ENCODE peak calls at places on chromosomes 6 and 20, in six cellular contexts. One of them, this sample, is unnamed.

GRCh38 chr6:128929869-128930268 is 46.9 kb downstream of the LAMA2 start:
- DNase-seq in hepatocyte: no peak
- DNase-seq in stomach: no peak
- DNase-seq in OCI-LY7: no peak
- DNase-seq in psoas muscle: peak
- DNase-seq in WTC11: no peak
- DNase-seq in this sample: no peak

GRCh38 chr6:77837034-77837784 is 184.4 kb downstream of the MEI4 start:
- DNase-seq in WTC11: no peak
- DNase-seq in hepatocyte: no peak
- DNase-seq in psoas muscle: no peak
- DNase-seq in OCI-LY7: no peak
- DNase-seq in stomach: no peak
- DNase-seq in this sample: no peak

GRCh38 chr20:53445276-53445675 is 148.4 kb downstream of the ZNF217 start:
- DNase-seq in hepatocyte: no peak
- DNase-seq in OCI-LY7: no peak
- DNase-seq in stomach: no peak
- DNase-seq in WTC11: no peak
- DNase-seq in psoas muscle: no peak
- DNase-seq in this sample: no peak

GRCh38 chr6:37257634-37258404 is at the start of the genes TBC1D22B and TMEM217:
- DNase-seq in hepatocyte: peak
- DNase-seq in WTC11: peak
- DNase-seq in OCI-LY7: peak
- DNase-seq in stomach: peak
- DNase-seq in psoas muscle: peak
- DNase-seq in this sample: peak

GRCh38 chr6:77124604-77125003 is 338.7 kb downstream of the HTR1B start:
- DNase-seq in stomach: no peak
- DNase-seq in psoas muscle: no peak
- DNase-seq in hepatocyte: peak
- DNase-seq in OCI-LY7: no peak
- DNase-seq in WTC11: no peak
- DNase-seq in this sample: no peak

GRCh38 chr6:43934803-43935602 is 165.0 kb downstream of the VEGFA start:
- DNase-seq in hepatocyte: no peak
- DNase-seq in WTC11: no peak
- DNase-seq in psoas muscle: peak
- DNase-seq in OCI-LY7: no peak
- DNase-seq in stomach: no peak
- DNase-seq in this sample: no peak

GRCh38 chr6:159608961-159609673 is 83.9 kb downstream of the SOD2 start:
- DNase-seq in psoas muscle: no peak
- DNase-seq in WTC11: peak
- DNase-seq in OCI-LY7: peak
- DNase-seq in hepatocyte: no peak
- DNase-seq in stomach: no peak
- DNase-seq in this sample: no peak

GRCh38 chr20:19774086-19774933 is 16.3 kb downstream of the RIN2 start:
- DNase-seq in stomach: no peak
- DNase-seq in WTC11: no peak
- DNase-seq in psoas muscle: no peak
- DNase-seq in OCI-LY7: no peak
- DNase-seq in hepatocyte: no peak
- DNase-seq in this sample: no peak

GRCh38 chr20:23727016-23727415 is 23.7 kb downstream of the CST1 start:
- DNase-seq in WTC11: no peak
- DNase-seq in psoas muscle: no peak
- DNase-seq in hepatocyte: no peak
- DNase-seq in stomach: no peak
- DNase-seq in OCI-LY7: no peak
- DNase-seq in this sample: no peak

DNA sequence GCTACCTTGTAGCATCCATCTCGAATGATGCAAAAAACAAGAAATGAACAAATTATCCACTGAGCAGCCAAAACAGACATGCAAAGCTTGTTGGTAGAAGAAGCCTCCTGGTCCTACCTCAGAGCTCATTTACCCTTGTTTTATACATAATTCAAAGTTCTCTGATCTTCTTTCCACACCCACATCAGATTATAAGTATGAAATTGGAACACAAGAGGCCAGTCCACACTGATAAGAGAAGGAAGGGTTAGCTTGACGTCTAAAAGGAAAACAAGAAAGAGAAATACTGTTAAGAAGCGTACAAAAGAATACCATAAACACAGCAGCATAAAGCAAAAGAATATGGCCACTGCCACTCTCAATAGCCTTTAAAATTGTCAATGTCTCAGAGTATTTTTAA is 49.7 kb downstream of the FAM83B start:
- DNase-seq in OCI-LY7: no peak
- DNase-seq in psoas muscle: no peak
- DNase-seq in hepatocyte: no peak
- DNase-seq in stomach: no peak
- DNase-seq in WTC11: no peak
- DNase-seq in this sample: no peak
- TF ChIP-seq CTCF in OCI-LY7: no peak
- TF ChIP-seq CTCF in psoas muscle: no peak
- TF ChIP-seq CTCF in hepatocyte: no peak
- TF ChIP-seq CTCF in stomach: no peak
- TF ChIP-seq CTCF in WTC11: no peak
- TF ChIP-seq CTCF in this sample: no peak

GRCh38 chr6:123715243-123715863 is 78.6 kb upstream of the TRDN start:
- DNase-seq in OCI-LY7: peak
- DNase-seq in WTC11: no peak
- DNase-seq in hepatocyte: peak
- DNase-seq in psoas muscle: no peak
- DNase-seq in stomach: no peak
- DNase-seq in this sample: no peak
- TF ChIP-seq CTCF in OCI-LY7: peak
- TF ChIP-seq CTCF in WTC11: peak
- TF ChIP-seq CTCF in hepatocyte: peak
- TF ChIP-seq CTCF in psoas muscle: peak
- TF ChIP-seq CTCF in stomach: peak
- TF ChIP-seq CTCF in this sample: no peak

GRCh38 chr6:98054453-98054852 is 771.4 kb upstream of the MMS22L start:
- DNase-seq in WTC11: no peak
- DNase-seq in OCI-LY7: peak
- DNase-seq in psoas muscle: no peak
- DNase-seq in hepatocyte: peak
- DNase-seq in stomach: no peak
- DNase-seq in this sample: no peak
- TF ChIP-seq CTCF in WTC11: no peak
- TF ChIP-seq CTCF in OCI-LY7: peak
- TF ChIP-seq CTCF in psoas muscle: no peak
- TF ChIP-seq CTCF in hepatocyte: peak
- TF ChIP-seq CTCF in stomach: no peak
- TF ChIP-seq CTCF in this sample: no peak

DNA sequence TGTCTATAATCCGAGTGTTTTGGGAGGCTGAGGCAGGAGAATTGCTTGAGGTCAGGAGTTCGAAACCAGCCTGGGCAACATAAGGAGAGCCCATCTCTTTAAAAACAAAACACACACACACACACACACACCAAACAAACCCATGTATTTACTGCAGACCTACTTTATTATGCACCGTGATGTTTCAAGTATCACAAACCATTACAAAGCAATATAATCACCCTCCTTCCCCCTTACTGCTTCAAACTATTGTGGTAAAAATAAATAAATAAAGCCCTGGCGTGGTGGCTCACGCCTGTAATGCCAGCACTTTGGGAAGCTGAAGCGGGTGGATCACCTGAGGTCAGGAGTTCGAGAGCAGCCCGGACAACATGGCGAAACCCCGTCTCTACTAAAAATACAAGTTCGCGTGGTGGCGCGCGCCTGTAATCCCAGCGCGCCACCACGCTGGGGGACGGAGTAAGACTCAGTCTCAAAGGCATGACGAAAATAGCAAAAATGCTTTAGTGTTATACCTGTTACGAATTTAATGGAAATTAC is 1.5 kb downstream of the TBCC start:
- DNase-seq in hepatocyte: no peak
- DNase-seq in WTC11: no peak
- DNase-seq in stomach: no peak
- DNase-seq in psoas muscle: no peak
- DNase-seq in OCI-LY7: no peak
- DNase-seq in this sample: no peak
- TF ChIP-seq CTCF in hepatocyte: no peak
- TF ChIP-seq CTCF in WTC11: no peak
- TF ChIP-seq CTCF in stomach: no peak
- TF ChIP-seq CTCF in psoas muscle: no peak
- TF ChIP-seq CTCF in OCI-LY7: no peak
- TF ChIP-seq CTCF in this sample: no peak

DNA sequence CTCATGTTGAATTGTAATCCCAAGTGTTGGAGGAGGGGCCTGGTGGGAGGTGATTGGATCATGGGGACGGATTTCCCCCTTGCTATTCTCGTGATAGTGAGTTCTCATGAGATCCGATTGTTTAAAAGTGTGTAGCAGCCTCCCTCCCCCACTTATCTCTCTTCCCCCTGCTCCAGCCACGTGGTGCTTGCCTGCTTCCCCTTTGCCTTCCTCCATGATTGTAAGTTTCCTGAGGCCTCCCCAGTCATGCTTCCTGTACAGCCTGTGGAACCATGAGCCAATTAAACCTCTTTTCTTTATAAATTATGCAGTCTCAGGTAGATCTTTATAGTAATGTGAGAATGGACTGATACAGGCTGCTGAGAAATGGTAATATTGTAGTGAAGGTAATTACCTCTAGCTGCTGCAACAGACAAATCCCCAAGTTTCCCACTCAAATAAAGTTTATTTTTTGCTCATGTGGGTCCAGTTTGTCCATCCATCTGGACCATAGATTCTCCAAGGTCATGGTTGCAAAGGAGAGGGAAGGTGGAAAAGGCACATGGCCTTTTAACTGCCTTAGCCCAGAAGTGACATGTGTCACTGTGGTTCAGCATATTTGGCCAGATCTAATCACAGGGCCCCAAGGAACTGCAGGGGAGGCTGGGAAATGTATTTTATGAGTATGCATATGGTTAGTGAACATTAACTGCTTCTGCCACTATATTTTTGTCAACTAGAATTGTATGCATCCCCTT is 89.2 kb downstream of the TRMT11 start:
- DNase-seq in WTC11: no peak
- DNase-seq in OCI-LY7: no peak
- DNase-seq in stomach: no peak
- DNase-seq in hepatocyte: no peak
- DNase-seq in psoas muscle: no peak
- DNase-seq in this sample: no peak
- TF ChIP-seq CTCF in WTC11: no peak
- TF ChIP-seq CTCF in OCI-LY7: no peak
- TF ChIP-seq CTCF in stomach: no peak
- TF ChIP-seq CTCF in hepatocyte: no peak
- TF ChIP-seq CTCF in psoas muscle: no peak
- TF ChIP-seq CTCF in this sample: no peak

GRCh38 chr6:79230149-79230548 is 4.3 kb downstream of the HMGN3 start:
- DNase-seq in stomach: no peak
- DNase-seq in WTC11: no peak
- DNase-seq in OCI-LY7: no peak
- DNase-seq in psoas muscle: no peak
- DNase-seq in hepatocyte: no peak
- DNase-seq in this sample: no peak

GRCh38 chr6:79234150-79235022 is at the start of gene HMGN3:
- DNase-seq in WTC11: peak
- DNase-seq in OCI-LY7: peak
- DNase-seq in hepatocyte: peak
- DNase-seq in stomach: peak
- DNase-seq in psoas muscle: peak
- DNase-seq in this sample: peak

GRCh38 chr6:79232696-79233462 is 1.6 kb downstream of the HMGN3 start:
- DNase-seq in hepatocyte: no peak
- DNase-seq in psoas muscle: no peak
- DNase-seq in WTC11: no peak
- DNase-seq in stomach: no peak
- DNase-seq in OCI-LY7: no peak
- DNase-seq in this sample: no peak

GRCh38 chr6:79231101-79231500 is 3.4 kb downstream of the HMGN3 start:
- DNase-seq in stomach: no peak
- DNase-seq in hepatocyte: no peak
- DNase-seq in OCI-LY7: no peak
- DNase-seq in WTC11: no peak
- DNase-seq in psoas muscle: no peak
- DNase-seq in this sample: no peak

DNA sequence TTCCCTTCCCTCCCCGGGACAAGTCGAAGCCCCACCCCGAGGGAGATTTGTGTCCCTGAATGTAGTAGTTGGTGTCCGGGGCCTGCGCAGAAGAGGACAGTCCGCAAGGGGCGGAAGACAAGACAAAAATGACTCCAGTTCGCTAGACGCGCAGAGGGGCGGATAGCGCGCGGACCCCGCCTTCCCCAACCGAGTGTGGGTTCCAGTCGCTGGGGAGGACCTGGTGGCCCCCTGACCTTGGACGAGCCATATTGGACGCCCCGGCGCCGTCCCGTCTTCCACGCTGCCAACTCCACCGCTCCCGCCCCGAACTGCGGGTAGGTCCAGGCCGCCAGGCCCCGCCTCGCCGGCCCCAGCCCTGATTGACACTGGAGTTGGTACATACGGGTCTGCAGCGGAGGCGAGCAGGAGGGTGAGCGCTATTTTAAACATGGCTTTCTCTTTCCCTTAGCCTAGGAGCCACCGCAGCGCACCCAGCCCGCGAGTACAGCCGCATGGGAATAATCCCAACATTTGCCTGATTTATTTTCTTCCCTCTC is 802 bp downstream of the HMGN3 start:
- DNase-seq in hepatocyte: peak
- DNase-seq in OCI-LY7: peak
- DNase-seq in stomach: peak
- DNase-seq in WTC11: peak
- DNase-seq in psoas muscle: peak
- DNase-seq in this sample: peak
- TF ChIP-seq CTCF in hepatocyte: peak
- TF ChIP-seq CTCF in OCI-LY7: peak
- TF ChIP-seq CTCF in stomach: peak
- TF ChIP-seq CTCF in WTC11: no peak
- TF ChIP-seq CTCF in psoas muscle: peak
- TF ChIP-seq CTCF in this sample: peak